ENCODE peak calls at places on chromosomes 7 and 10, in six cellular contexts. H is GM23338, C is mammary epithelial cell, L is GM23248, X is HCT116, G is fibroblast of lung. S is an unnamed sample.

GRCh38 chr7:150417239-150417638 is 33.2 kb upstream of the GIMAP8 start:
- DNase-seq in X (no peak), L (no peak), C (no peak), H (no peak), G (no peak), S (peak; percentile 2)

GRCh38 chr10:105585753-105586152 is 944.7 kb downstream of the SORCS3 start:
- DNase-seq in X (no peak), G (peak; percentile 12), L (no peak), H (peak; percentile 66), C (peak; percentile 12), S (no peak)

GRCh38 chr10:46543379-46544014 is 13.0 kb downstream of the GPRIN2 start:
- DNase-seq in L (no peak), H (no peak), X (no peak), G (no peak), C (no peak), S (no peak)

GRCh38 chr10:99598781-99599481 is 21.3 kb downstream of the SLC25A28 start:
- DNase-seq in C (no peak), G (no peak), L (peak; percentile 12), X (no peak), H (no peak), S (no peak)

GRCh38 chr10:124142296-124142853 is 49.0 kb upstream of the CHST15 start:
- DNase-seq in L (no peak), G (no peak), C (no peak), X (no peak), H (no peak), S (peak; percentile 81)

GRCh38 chr7:55557666-55558188 is 14.6 kb downstream of the VOPP1 start:
- DNase-seq in C (no peak), X (no peak), G (no peak), H (peak; percentile 77), L (no peak), S (no peak)

GRCh38 chr10:43623351-43623750 is 17.1 kb downstream of the ZNF485 start:
- DNase-seq in H (peak; percentile 24), G (peak; percentile 35), X (no peak), L (peak; percentile 26), C (no peak), S (peak; percentile 75)

GRCh38 chr10:87761892-87762291 is 56.1 kb downstream of the ATAD1 start:
- DNase-seq in L (peak; percentile 71), X (peak; percentile 40), G (peak; percentile 75), H (no peak), C (peak; percentile 83), S (no peak)

GRCh38 chr10:113639966-113640365 is 23.9 kb downstream of the NRAP start:
- DNase-seq in G (no peak), X (no peak), H (no peak), C (no peak), L (no peak), S (no peak)

GRCh38 chr10:12534824-12535223 is 185.5 kb downstream of the CAMK1D start:
- DNase-seq in C (peak; percentile 2), L (no peak), G (no peak), H (no peak), X (no peak), S (peak; percentile 34)

GRCh38 chr7:106464169-106464568 is 179.4 kb upstream of the NAMPT start:
- DNase-seq in G (peak; percentile 29), H (no peak), L (no peak), X (no peak), C (no peak), S (no peak)

GRCh38 chr10:60818134-60818770 is 40.0 kb downstream of the CDK1 start:
- DNase-seq in C (no peak), L (peak; percentile 89), X (no peak), H (no peak), G (peak; percentile 46), S (no peak)

GRCh38 chr7:44073664-44074348 is 8.4 kb upstream of the PGAM2 start:
- DNase-seq in X (no peak), L (peak; percentile 86), C (peak; percentile 28), G (no peak), H (peak; percentile 52), S (no peak)

GRCh38 chr7:98211676-98212531 is 665 bp downstream of the BHLHA15 start:
- DNase-seq in L (no peak), H (peak; percentile 38), X (no peak), G (no peak), C (no peak), S (no peak)

GRCh38 chr10:84715911-84716310 is 387.5 kb downstream of the CCSER2 start:
- DNase-seq in H (peak; percentile 81), L (peak; percentile 35), G (no peak), X (peak; percentile 31), C (peak; percentile 26), S (peak; percentile 36)

GRCh38 chr7:54179321-54180029 is 362.7 kb upstream of the VSTM2A start:
- DNase-seq in H (no peak), X (no peak), L (no peak), G (no peak), C (peak; percentile 37), S (no peak)

GRCh38 chr10:60910543-60910942 is 33.4 kb downstream of the RHOBTB1 start:
- DNase-seq in G (no peak), L (no peak), C (no peak), H (no peak), X (no peak), S (no peak)

GRCh38 chr10:123999261-123999660 is 94.1 kb downstream of the CHST15 start:
- DNase-seq in L (no peak), H (peak; percentile 24), G (no peak), C (no peak), X (no peak), S (no peak)

GRCh38 chr7:1154172-1154739 is 5.7 kb downstream of the ZFAND2A start:
- DNase-seq in C (no peak), X (no peak), L (no peak), H (no peak), G (no peak), S (no peak)

GRCh38 chr7:26365077-26365896 is 73.6 kb downstream of the SNX10 start:
- DNase-seq in H (peak; percentile 78), C (peak; percentile 54), L (peak; percentile 79), G (peak; percentile 87), X (peak; percentile 51), S (peak; percentile 61)

GRCh38 chr10:69065406-69066361 is 22.2 kb upstream of the SRGN start:
- DNase-seq in X (no peak), L (peak; percentile 86), G (peak; percentile 60), H (no peak), C (peak; percentile 87), S (peak; percentile 19)

GRCh38 chr7:131012477-131013031 is 278.5 kb upstream of the KLF14 start:
- DNase-seq in X (no peak), C (no peak), H (no peak), L (peak; percentile 93), G (no peak), S (no peak)

GRCh38 chr10:63286754-63287264 is 153.7 kb downstream of the NRBF2 start:
- DNase-seq in C (peak; percentile 59), X (no peak), G (no peak), H (no peak), L (no peak), S (no peak)

GRCh38 chr10:88992945-88993537 is 2.4 kb downstream of the FAS start:
- DNase-seq in H (peak; percentile 32), C (peak; percentile 77), X (no peak), G (peak; percentile 51), L (peak; percentile 64), S (no peak)

GRCh38 chr7:36305648-36306047 is 84.0 kb upstream of the ANLN start:
- DNase-seq in C (no peak), L (no peak), H (no peak), X (no peak), G (no peak), S (no peak)

GRCh38 chr10:26367771-26368170 is 70.4 kb upstream of the APBB1IP start:
- DNase-seq in H (peak; percentile 90), X (no peak), L (peak; percentile 55), G (no peak), C (peak; percentile 3), S (peak; percentile 74)

GRCh38 chr7:12370249-12370648 is 33.4 kb downstream of the VWDE start:
- DNase-seq in L (no peak), H (no peak), X (no peak), G (no peak), C (no peak), S (no peak)

GRCh38 chr7:129126314-129126713 is 18.2 kb upstream of the TSPAN33 start:
- DNase-seq in C (no peak), G (no peak), X (no peak), L (no peak), H (peak; percentile 74), S (no peak)

GRCh38 chr10:75358121-75358520 is 43.4 kb downstream of the ZNF503 start:
- DNase-seq in L (no peak), H (no peak), X (no peak), C (no peak), G (no peak), S (no peak)

GRCh38 chr7:37354661-37355131 is 94.0 kb downstream of the ELMO1 start:
- DNase-seq in C (peak; percentile 76), G (peak; percentile 57), X (no peak), L (no peak), H (no peak), S (no peak)

GRCh38 chr10:36624551-36625100 is 500.8 kb upstream of the ANKRD30A start:
- DNase-seq in C (no peak), H (no peak), X (no peak), G (no peak), L (no peak), S (no peak)

DNA sequence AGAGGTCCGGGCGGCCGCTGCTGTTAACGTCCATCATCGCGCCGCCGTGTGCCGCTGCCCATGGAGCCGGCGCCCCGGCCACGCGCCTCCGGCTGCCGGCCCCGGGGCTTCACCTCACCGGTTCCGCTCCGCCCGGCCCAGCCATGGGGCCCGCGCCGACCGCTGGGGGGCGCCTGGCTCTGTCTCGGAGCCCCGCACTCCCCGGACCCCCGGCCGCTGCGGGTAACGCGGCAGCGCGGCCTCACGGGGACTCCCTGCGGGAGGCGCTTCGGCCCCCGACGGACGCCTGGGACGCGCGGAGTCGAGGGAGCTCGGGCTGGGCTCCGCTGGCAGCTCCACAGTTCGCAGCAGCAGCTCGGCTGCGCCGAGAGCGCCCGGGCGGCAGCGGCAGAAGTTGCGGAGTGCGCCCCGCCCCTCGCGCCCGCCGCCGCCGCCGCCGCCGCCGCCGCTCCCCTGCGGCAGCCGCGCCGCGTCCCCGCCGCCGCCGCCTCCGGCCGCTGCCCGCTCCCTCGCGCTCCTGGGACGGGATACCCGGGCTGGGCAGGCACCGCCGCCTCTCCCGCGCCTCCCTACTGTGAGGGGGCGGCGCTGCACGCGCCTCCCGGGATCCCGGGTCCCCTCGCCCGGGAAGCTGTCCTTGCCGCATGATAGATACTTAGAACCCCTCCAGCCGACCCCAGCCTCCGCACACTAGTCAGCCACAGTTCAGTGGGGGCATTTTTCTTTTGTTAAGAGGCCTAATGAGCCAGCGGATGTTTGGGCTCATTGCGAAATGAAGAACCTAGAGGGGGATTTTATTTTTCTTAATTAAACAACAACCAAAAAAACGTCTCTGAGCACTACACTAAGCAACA is at the start of gene HTR7:
- DNase-seq in C (peak; percentile 52), X (no peak), H (peak; percentile 76), L (peak; percentile 79), G (peak; percentile 41), S (peak; percentile 36)
- TF ChIP-seq EZH2 in C (no peak), X (no peak), H (no peak), L (no peak), G (no peak), S (peak; percentile 94)

GRCh38 chr10:110399163-110400094 is 94.7 kb upstream of the SMNDC1 start:
- DNase-seq in H (no peak), G (peak; percentile 96), X (peak; percentile 95), L (peak; percentile 98), C (peak; percentile 96), S (no peak)
- H3K27ac ChIP-seq in H (no peak overlapping the region), G (peak overlapping the region; percentile 99), X (peak overlapping the region; percentile 85), L (peak overlapping the region; percentile 95), C (peak overlapping the region; percentile 98), S (no peak overlapping the region)

GRCh38 chr7:5283421-5284303 is 919 bp downstream of the SLC29A4 start:
- DNase-seq in C (no peak), L (peak; percentile 36), H (peak; percentile 44), X (no peak), G (no peak), S (no peak)
- TF ChIP-seq EZH2 in C (no peak), L (no peak), H (no peak), X (no peak), G (no peak), S (no peak)

GRCh38 chr7:151495360-151495759 is 24.3 kb downstream of the RHEB start:
- DNase-seq in L (no peak), X (no peak), H (no peak), C (no peak), G (no peak), S (no peak)
- H3K27ac ChIP-seq in L (no peak overlapping the region), X (no peak overlapping the region), H (peak overlapping the region; percentile 7), C (no peak overlapping the region), G (no peak overlapping the region), S (no peak overlapping the region)